ENCODE peak calls at places on chromosome 4, in seven cellular contexts. D is pancreas; O is A549; X is GM12865; J is ovary; T is CD8-positive, alpha-beta T cell; V is fibroblast of villous mesenchyme. Z is an unnamed sample.

GRCh38 chr4:1402516-1403101 is 3.6 kb downstream of the NKX1-1 start:
- DNase-seq in J (no peak), O (no peak), V (no peak), T (peak; percentile 32), X (no peak), D (peak; percentile 65), Z (no peak)

GRCh38 chr4:41287005-41287404 is 30.3 kb downstream of the UCHL1 start:
- DNase-seq in O (no peak), J (no peak), D (no peak), X (no peak), V (peak; percentile 81), T (no peak), Z (peak; percentile 81)

GRCh38 chr4:87283151-87283550 is 39.5 kb downstream of the HSD17B13 start:
- DNase-seq in T (no peak), D (no peak), V (no peak), X (no peak), O (no peak), J (no peak), Z (no peak)

GRCh38 chr4:10403633-10404445 is 53.4 kb downstream of the ZNF518B start:
- DNase-seq in D (no peak), T (no peak), O (peak; percentile 5), X (peak; percentile 20), J (no peak), V (peak; percentile 30), Z (peak; percentile 71)

GRCh38 chr4:186710521-186711119 is 13.0 kb downstream of the FAT1 start:
- DNase-seq in V (no peak), T (no peak), X (no peak), J (no peak), D (no peak), O (no peak), Z (no peak)

GRCh38 chr4:128810331-128810870 is 901 bp downstream of the JADE1 start:
- DNase-seq in T (peak; percentile 57), O (peak; percentile 42), J (peak; percentile 45), X (peak; percentile 77), V (peak; percentile 53), D (no peak), Z (peak; percentile 61)

GRCh38 chr4:177225605-177226004 is 84.1 kb upstream of the NEIL3 start:
- DNase-seq in X (peak; percentile 62), O (no peak), D (no peak), J (no peak), T (no peak), V (no peak), Z (no peak)

GRCh38 chr4:153522800-153523089 is 56.6 kb downstream of the TMEM131L start:
- DNase-seq in X (peak; percentile 83), T (no peak), O (no peak), J (no peak), V (no peak), D (no peak), Z (no peak)

GRCh38 chr4:1770245-1770644 is 22.8 kb upstream of the FGFR3 start:
- DNase-seq in V (no peak), X (no peak), T (no peak), D (no peak), O (no peak), J (no peak), Z (no peak)

GRCh38 chr4:119025440-119025839 is 110.2 kb upstream of the MYOZ2 start:
- DNase-seq in X (no peak), O (no peak), J (peak; percentile 75), D (no peak), T (no peak), V (peak; percentile 57), Z (peak; percentile 84)

GRCh38 chr4:144820706-144821105 is 174.8 kb downstream of the HHIP start:
- DNase-seq in J (no peak), D (no peak), X (no peak), O (no peak), V (peak; percentile 73), T (no peak), Z (peak; percentile 94)

GRCh38 chr4:94548571-94548970 is 96.8 kb downstream of the PDLIM5 start:
- DNase-seq in D (no peak), V (peak; percentile 77), T (no peak), X (no peak), O (peak; percentile 9), J (no peak), Z (peak; percentile 95)

GRCh38 chr4:89298788-89299152 is 8.8 kb downstream of the GPRIN3 start:
- DNase-seq in V (peak; percentile 45), D (no peak), X (no peak), O (no peak), T (no peak), J (no peak), Z (peak; percentile 64)

GRCh38 chr4:148214529-148215166 is 227.6 kb downstream of the NR3C2 start:
- DNase-seq in V (no peak), X (no peak), J (no peak), O (no peak), T (no peak), D (peak; percentile 69), Z (no peak)

GRCh38 chr4:105147226-105148151 is 813 bp downstream of the TET2 start:
- DNase-seq in T (peak; percentile 53), O (no peak), V (peak; percentile 56), D (no peak), J (peak; percentile 34), X (peak; percentile 60), Z (peak; percentile 54)

GRCh38 chr4:181548873-181549541 is 694.2 kb upstream of the TENM3 start:
- DNase-seq in J (no peak), O (no peak), D (no peak), T (no peak), V (peak; percentile 21), X (no peak), Z (peak; percentile 82)

GRCh38 chr4:66687393-66687971 is 857.8 kb downstream of the CENPC start:
- DNase-seq in J (no peak), O (no peak), D (no peak), X (no peak), T (no peak), V (no peak), Z (no peak)

GRCh38 chr4:127124919-127125318 is 507.8 kb upstream of the INTU start:
- DNase-seq in T (no peak), V (peak; percentile 8), J (no peak), X (no peak), O (no peak), D (no peak), Z (peak; percentile 65)

GRCh38 chr4:75820676-75821075 is 81.6 kb downstream of the PPEF2 start:
- DNase-seq in X (no peak), J (no peak), D (no peak), O (no peak), T (no peak), V (no peak), Z (no peak)

GRCh38 chr4:98092833-98093439 is 50.3 kb downstream of the STPG2 start:
- DNase-seq in X (peak; percentile 20), O (no peak), D (no peak), T (no peak), V (peak; percentile 20), J (no peak), Z (peak; percentile 53)

DNA sequence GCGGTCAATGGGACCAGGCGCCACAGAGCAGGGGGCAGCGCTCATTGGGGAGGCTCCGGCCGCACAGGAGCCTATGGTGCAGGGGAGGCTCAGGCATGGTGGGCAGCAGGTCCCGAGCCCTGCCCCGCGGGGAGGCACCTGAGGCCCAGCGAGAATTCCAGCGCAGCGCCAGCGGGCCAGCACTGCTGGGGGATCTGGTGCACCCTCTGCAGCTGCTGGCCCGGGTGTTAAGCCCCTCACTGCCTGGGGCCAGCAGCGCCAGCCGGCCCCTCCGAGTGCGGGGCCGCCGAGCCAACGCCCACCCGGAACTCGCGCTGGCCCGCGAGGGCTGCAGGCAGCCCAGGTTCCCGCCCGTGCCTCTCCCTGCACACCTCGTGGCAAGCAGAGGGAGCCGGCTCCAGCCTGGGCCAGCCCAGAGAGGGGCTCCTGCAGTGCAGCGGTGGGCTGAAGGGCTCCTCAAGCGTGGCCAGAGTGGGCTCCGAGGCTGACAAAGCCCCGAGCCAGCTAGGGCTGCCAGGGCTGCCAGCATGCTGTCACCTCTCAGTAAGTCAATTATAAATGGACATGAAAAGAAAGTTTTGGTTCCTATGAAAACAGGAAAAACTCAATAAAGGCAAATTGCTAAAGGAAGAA is 14.5 kb downstream of the FAM184B start:
- DNase-seq in T (no peak), D (peak; percentile 43), O (no peak), J (no peak), X (no peak), V (no peak), Z (no peak)
- H3K4me3 ChIP-seq in T (no peak overlapping the region), D (no peak overlapping the region), O (no peak overlapping the region), J (no peak overlapping the region), X (no peak overlapping the region), V (no peak overlapping the region), Z (no peak overlapping the region)

GRCh38 chr4:154927126-154927525 is 146.1 kb downstream of the RBM46 start:
- DNase-seq in J (no peak), O (no peak), X (no peak), T (no peak), V (no peak), D (no peak), Z (no peak)

DNA sequence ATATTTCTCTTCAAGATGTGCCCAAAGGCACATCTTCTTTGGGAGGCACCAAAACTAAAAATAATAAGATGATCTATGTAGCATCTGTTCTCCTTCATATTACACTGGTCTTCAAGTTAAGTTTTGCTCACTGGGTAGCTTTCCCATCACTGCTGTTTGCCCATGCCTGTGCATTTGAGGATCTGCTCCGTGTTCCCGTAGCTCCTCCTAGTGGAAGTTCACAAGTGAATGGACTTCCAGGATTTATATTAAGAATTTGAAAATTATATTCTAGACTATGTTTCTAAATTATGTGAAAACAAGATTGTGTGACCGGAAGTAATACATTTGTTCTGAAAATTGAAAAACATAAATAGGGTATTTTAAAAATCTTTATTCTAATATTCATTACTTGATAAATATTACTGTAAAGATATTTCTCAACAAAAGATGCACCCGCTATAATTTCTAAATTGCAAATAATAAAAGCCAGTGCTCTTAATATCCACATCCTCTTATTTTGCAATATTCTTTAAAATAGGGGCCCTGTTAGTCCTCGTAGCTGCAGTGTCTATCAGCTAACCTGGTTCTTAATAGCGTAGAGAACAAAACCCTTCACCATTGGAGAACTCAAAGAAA is 147.7 kb downstream of the RBM46 start:
- DNase-seq in J (no peak), D (no peak), T (no peak), O (peak; percentile 10), V (peak; percentile 45), X (no peak), Z (peak; percentile 55)
- TF ChIP-seq CTCF in J (no peak), D (no peak), T (no peak), O (peak; percentile 50), V (peak; percentile 45), X (no peak), Z (peak; percentile 52)

GRCh38 chr4:150012851-150013360 is 65.3 kb upstream of the DCLK2 start:
- DNase-seq in T (no peak), V (no peak), D (no peak), J (no peak), O (no peak), X (no peak), Z (no peak)

GRCh38 chr4:150021483-150021882 is 56.8 kb upstream of the DCLK2 start:
- DNase-seq in V (peak; percentile 43), O (no peak), D (no peak), T (no peak), X (no peak), J (no peak), Z (no peak)

DNA sequence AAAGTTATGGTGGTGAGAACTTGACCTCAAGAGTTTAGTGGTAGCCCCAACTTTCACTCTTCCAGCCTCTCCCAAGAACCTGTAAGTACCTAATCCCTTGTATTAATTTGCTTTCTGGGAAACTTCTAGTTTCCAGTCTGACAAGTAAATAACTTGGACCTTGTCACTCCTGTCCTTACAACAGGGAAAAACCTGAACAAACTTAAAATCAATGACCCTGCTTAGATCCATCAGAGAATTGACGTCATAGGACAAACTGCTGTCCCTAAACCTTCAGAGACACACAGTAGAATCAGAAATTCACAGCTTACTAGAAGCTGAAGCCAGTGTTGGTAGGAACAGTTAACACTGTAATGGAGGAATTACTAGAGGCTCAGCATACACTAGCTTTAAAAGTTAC is 60.0 kb upstream of the DCLK2 start:
- DNase-seq in T (no peak), X (no peak), D (no peak), V (no peak), J (no peak), O (no peak), Z (no peak)
- H3K4me3 ChIP-seq in T (no peak overlapping the region), X (no peak overlapping the region), D (no peak overlapping the region), V (no peak overlapping the region), J (no peak overlapping the region), O (no peak overlapping the region), Z (no peak overlapping the region)

GRCh38 chr4:13821522-13821921 is 194.0 kb upstream of the BOD1L1 start:
- DNase-seq in D (no peak), V (peak; percentile 4), O (no peak), J (no peak), X (no peak), T (no peak), Z (peak; percentile 11)
- TF ChIP-seq CTCF in D (no peak), V (peak; percentile 14), O (no peak), J (no peak), X (no peak), T (no peak), Z (peak; percentile 16)